ENCODE peak calls at places on chromosome 1, in four cellular contexts. G is HepG2, S is K562, B is GM12878. V is an unnamed sample.

GRCh38 chr1:161989801-161990200 is 33.9 kb downstream of the OLFML2B start:
- DNase-seq in G (no peak), S (no peak), B (no peak), V (no peak)

GRCh38 chr1:34312359-34312758 is 135.7 kb downstream of the C1orf94 start:
- DNase-seq in G (no peak), B (no peak), S (no peak), V (no peak)

GRCh38 chr1:116737855-116738318 is 16.3 kb upstream of the CD2 start:
- DNase-seq in S (no peak), G (no peak), B (peak), V (no peak)

GRCh38 chr1:94279048-94279447 is 41.7 kb upstream of the ARHGAP29 start:
- DNase-seq in B (no peak), S (no peak), G (no peak), V (no peak)

GRCh38 chr1:156704930-156705320 is 458 bp downstream of the CRABP2 start:
- DNase-seq in B (no peak), S (no peak), G (no peak), V (no peak)

GRCh38 chr1:88697503-88697902 is 13.4 kb downstream of the PKN2 start:
- DNase-seq in G (no peak), S (no peak), B (no peak), V (no peak)

GRCh38 chr1:48999321-48999720 is 222.6 kb upstream of the BEND5 start:
- DNase-seq in B (no peak), S (no peak), G (no peak), V (no peak)

GRCh38 chr1:96559707-96560588 is 161.6 kb upstream of the PTBP2 start:
- DNase-seq in B (no peak), S (no peak), G (no peak), V (no peak)

GRCh38 chr1:205907794-205908193 is 35.5 kb downstream of the SLC26A9 start:
- DNase-seq in S (peak), G (no peak), B (no peak), V (peak)
- TF ChIP-seq TARDBP in S (no peak), G (no peak), B (no peak), V (no peak)

DNA sequence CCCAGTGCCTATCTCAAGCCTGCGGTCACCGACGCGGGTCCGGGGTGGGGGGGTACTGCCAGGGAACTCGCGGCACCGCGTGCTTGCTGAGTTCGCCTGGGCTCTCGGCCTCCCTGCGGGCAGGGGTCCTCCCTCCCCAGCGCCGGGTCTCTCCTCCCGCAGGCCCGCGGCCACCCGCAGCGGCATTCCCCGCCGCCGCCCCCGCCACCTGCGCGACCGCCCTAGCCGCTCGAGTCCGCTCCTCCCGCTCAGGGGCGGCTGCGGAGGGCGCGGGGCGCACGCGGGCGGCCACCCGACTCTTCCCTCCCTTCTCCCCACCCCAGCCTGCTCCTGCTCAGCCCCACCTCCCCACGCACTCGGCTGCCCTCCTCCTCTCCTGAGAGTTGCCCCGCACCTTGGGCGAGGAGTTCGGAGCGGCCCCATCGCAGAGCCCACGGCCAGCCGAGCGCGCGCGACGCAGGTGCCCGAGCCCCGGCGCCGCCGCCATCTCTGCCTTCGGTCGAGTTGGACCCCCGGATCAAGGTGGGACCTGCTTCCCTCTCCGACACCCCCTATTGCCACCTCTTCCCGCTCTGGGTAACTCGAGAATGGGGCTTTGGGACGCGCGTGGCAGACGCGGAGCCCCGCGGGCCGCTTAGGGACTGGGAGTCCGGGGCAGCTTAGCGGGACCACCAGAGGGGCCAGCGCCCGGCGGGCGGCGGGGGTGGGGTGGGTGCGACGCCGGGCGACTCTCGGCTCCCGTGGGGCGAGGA is 105.0 kb downstream of the LEPR start:
- DNase-seq in G (no peak), S (peak), B (no peak), V (peak)
- TF ChIP-seq TARDBP in G (no peak), S (no peak), B (no peak), V (no peak)

DNA sequence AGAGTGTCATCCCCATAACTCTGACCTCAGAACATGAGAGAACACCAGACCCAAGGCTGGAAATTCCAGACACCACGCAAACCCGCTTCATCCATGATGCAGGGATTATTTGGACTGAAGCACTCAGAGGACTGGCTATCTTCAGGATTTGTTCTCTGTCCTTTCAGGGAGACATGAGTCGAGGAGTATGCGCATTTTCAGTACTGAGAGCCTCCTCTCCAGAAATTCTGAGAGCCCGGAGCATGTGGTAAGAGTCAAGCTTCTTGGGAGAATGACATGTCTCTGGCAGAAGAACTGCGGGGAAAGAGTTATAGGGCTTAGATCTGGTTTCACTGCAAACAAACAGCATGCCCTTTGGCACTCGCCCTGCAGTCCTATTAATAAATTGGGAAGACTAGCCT is 6.9 kb downstream of the LAX1 start:
- DNase-seq in G (no peak), B (no peak), S (no peak), V (no peak)
- TF ChIP-seq TARDBP in G (no peak), B (no peak), S (no peak), V (no peak)

DNA sequence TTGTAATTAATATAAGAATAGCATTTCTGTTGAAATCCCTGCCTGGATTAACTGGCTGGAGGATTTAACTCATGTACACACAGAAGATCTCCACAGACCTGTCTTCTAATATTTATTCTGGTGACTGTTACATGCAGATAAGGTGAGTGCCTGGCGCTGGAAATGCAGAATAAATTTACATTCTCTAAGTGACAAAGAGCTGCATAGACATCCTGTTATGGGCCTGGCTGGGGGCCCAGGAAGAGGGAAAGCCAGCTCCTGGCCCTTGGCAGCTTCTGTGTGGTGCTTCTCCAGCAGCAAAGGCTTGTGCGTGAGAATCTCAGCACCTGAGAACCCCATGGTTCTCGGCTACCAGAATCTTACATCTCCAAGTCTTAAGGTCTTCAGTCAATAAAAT is 446.6 kb downstream of the PTPRU start:
- DNase-seq in S (no peak), B (no peak), G (no peak), V (no peak)
- TF ChIP-seq TARDBP in S (no peak), B (no peak), G (no peak), V (no peak)

GRCh38 chr1:29393451-29393826 is 157.1 kb downstream of the PTPRU start:
- DNase-seq in S (no peak), G (no peak), B (no peak), V (no peak)

GRCh38 chr1:29392036-29392435 is 155.7 kb downstream of the PTPRU start:
- DNase-seq in G (no peak), S (no peak), B (no peak), V (no peak)

GRCh38 chr1:29394521-29394921 is 158.2 kb downstream of the PTPRU start:
- DNase-seq in G (no peak), S (no peak), B (no peak), V (no peak)

GRCh38 chr1:29391362-29391880 is 155.1 kb downstream of the PTPRU start:
- DNase-seq in S (no peak), B (no peak), G (no peak), V (no peak)

GRCh38 chr1:29392486-29393450 is 156.4 kb downstream of the PTPRU start:
- DNase-seq in B (no peak), G (no peak), S (no peak), V (no peak)
- TF ChIP-seq TARDBP in B (no peak), G (no peak), S (no peak), V (no peak)

GRCh38 chr1:53328009-53328489 is at the start of gene LRP8:
- DNase-seq in S (peak), G (peak), B (no peak), V (peak)
- TF ChIP-seq TARDBP in S (no peak), G (no peak), B (no peak), V (no peak)

GRCh38 chr1:247111636-247112478 is 7.7 kb upstream of the ZNF669 start:
- DNase-seq in G (peak), B (no peak), S (peak), V (peak)
- TF ChIP-seq TARDBP in G (peak), B (no peak), S (no peak), V (no peak)